ENCODE peak calls at places on chromosomes 1 and 21, in ten cellular contexts. N, U, J, A, G, B, L, W, P and X are unnamed samples.

GRCh38 chr1:220013497-220013896 is 32.8 kb downstream of the EPRS1 start:
- DNase-seq in N (no peak), U (peak), J (peak), A (no peak), G (no peak), B (no peak), L (no peak), W (no peak), P (peak), X (no peak)

GRCh38 chr1:240802271-240802670 is 190.3 kb upstream of the GREM2 start:
- DNase-seq in N (no peak), U (no peak), J (no peak), A (no peak), G (no peak), B (no peak), L (no peak), W (no peak), P (no peak), X (no peak)

GRCh38 chr1:37360011-37360410 is 114.4 kb upstream of the ZC3H12A start:
- DNase-seq in N (no peak), U (no peak), J (no peak), A (no peak), G (no peak), B (no peak), L (no peak), W (no peak), P (no peak), X (no peak)

GRCh38 chr1:203045821-203046594 is 19.7 kb downstream of the PPFIA4 start:
- DNase-seq in N (no peak), U (no peak), J (peak), A (no peak), G (no peak), B (peak), L (no peak), W (no peak), P (no peak), X (no peak)

GRCh38 chr1:208177656-208178055 is 66.5 kb downstream of the PLXNA2 start:
- DNase-seq in N (no peak), U (no peak), J (no peak), A (no peak), G (no peak), B (no peak), L (no peak), W (no peak), P (no peak), X (no peak)

GRCh38 chr21:34684174-34684876 is 15.5 kb downstream of the CLIC6 start:
- DNase-seq in N (no peak), U (no peak), J (no peak), A (no peak), G (no peak), B (no peak), L (no peak), W (no peak), P (no peak), X (no peak)

GRCh38 chr1:216075339-216075738 is 347.9 kb downstream of the USH2A start:
- DNase-seq in N (no peak), U (peak), J (peak), A (no peak), G (no peak), B (no peak), L (no peak), W (no peak), P (peak), X (no peak)

GRCh38 chr1:207885129-207886032 is 25.5 kb downstream of the CD34 start:
- DNase-seq in N (no peak), U (peak), J (peak), A (peak), G (peak), B (peak), L (peak), W (peak), P (peak), X (peak)

GRCh38 chr1:53559391-53559815 is 100.2 kb downstream of the DMRTB1 start:
- DNase-seq in N (no peak), U (no peak), J (no peak), A (no peak), G (no peak), B (peak), L (peak), W (no peak), P (no peak), X (no peak)

GRCh38 chr1:221011145-221011544 is 131.9 kb downstream of the HLX start:
- DNase-seq in N (no peak), U (no peak), J (no peak), A (no peak), G (no peak), B (no peak), L (no peak), W (no peak), P (no peak), X (no peak)

GRCh38 chr1:230283678-230284077 is 142.5 kb downstream of the PGBD5 start:
- DNase-seq in N (no peak), U (no peak), J (no peak), A (no peak), G (no peak), B (no peak), L (no peak), W (no peak), P (no peak), X (no peak)

GRCh38 chr1:25201006-25201405 is 31.3 kb downstream of the SYF2 start:
- DNase-seq in N (no peak), U (no peak), J (no peak), A (no peak), G (no peak), B (no peak), L (no peak), W (no peak), P (no peak), X (no peak)

GRCh38 chr1:218527737-218528136 is 182.6 kb downstream of the TGFB2 start:
- DNase-seq in N (no peak), U (no peak), J (peak), A (peak), G (no peak), B (no peak), L (no peak), W (peak), P (peak), X (no peak)

GRCh38 chr1:56854521-56855099 is at the start of gene C8A:
- DNase-seq in N (no peak), U (no peak), J (no peak), A (no peak), G (no peak), B (no peak), L (no peak), W (no peak), P (no peak), X (no peak)

GRCh38 chr1:156592158-156592909 is 758 bp downstream of the NAXE start:
- DNase-seq in N (no peak), U (no peak), J (no peak), A (no peak), G (no peak), B (no peak), L (no peak), W (no peak), P (no peak), X (no peak)

GRCh38 chr1:243959998-243960397 is 91.1 kb upstream of the ZBTB18 start:
- DNase-seq in N (no peak), U (no peak), J (no peak), A (no peak), G (no peak), B (no peak), L (no peak), W (no peak), P (no peak), X (no peak)

GRCh38 chr1:52346653-52347052 is 19.4 kb downstream of the CC2D1B start:
- DNase-seq in N (no peak), U (no peak), J (no peak), A (no peak), G (no peak), B (no peak), L (no peak), W (no peak), P (no peak), X (no peak)

GRCh38 chr1:94971491-94971924 is 44.6 kb upstream of the CNN3 start:
- DNase-seq in N (no peak), U (peak), J (peak), A (peak), G (no peak), B (no peak), L (no peak), W (no peak), P (peak), X (no peak)

DNA sequence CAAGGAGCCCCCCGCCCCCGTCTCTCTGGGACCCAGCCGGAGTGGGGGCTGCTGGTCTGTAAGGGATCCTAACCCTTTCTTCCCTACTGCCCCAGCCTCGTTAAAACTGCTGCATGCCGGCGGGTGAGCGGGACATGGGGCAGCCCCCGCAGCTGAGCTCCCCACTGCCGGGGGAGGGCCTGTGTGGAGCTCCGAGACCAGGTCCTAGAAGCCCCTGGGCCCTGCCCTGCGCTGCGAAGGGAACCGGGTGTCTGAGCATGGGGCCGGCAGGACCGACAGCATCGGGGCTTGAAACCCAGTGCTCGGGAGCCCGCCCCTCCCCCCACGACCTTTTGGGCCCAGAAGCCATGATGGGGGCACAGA is 9.2 kb upstream of the COL6A1 start:
- DNase-seq in N (no peak), U (no peak), J (no peak), A (no peak), G (no peak), B (peak), L (peak), W (no peak), P (peak), X (peak)
- H3K4me3 ChIP-seq in N (no peak), U (peak), J (no peak), A (no peak), G (no peak), B (peak), L (peak), W (no peak), P (peak), X (peak)

DNA sequence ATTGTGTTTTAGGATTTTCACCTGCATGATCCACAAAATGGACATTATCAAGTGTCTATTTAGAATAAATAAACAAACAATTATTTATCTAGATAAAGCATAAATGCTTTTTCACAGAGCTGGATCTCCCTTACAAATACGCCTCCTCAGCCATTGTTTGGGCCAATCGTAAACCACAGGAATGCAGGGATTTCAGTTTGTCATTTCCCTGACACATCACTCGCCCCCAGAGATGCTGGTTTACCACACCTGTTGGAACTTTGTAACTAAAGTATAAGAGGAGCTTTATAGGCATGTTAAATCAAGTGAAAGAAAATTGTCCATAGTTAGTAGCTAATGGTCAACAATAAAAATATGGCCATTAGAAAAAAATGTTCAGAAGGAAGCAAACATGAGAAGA is 40.3 kb downstream of the GPR88 start:
- DNase-seq in N (no peak), U (peak), J (no peak), A (no peak), G (no peak), B (no peak), L (no peak), W (no peak), P (no peak), X (no peak)
- H3K4me3 ChIP-seq in N (no peak), U (no peak), J (no peak), A (no peak), G (no peak), B (no peak), L (no peak), W (no peak), P (no peak), X (no peak)

DNA sequence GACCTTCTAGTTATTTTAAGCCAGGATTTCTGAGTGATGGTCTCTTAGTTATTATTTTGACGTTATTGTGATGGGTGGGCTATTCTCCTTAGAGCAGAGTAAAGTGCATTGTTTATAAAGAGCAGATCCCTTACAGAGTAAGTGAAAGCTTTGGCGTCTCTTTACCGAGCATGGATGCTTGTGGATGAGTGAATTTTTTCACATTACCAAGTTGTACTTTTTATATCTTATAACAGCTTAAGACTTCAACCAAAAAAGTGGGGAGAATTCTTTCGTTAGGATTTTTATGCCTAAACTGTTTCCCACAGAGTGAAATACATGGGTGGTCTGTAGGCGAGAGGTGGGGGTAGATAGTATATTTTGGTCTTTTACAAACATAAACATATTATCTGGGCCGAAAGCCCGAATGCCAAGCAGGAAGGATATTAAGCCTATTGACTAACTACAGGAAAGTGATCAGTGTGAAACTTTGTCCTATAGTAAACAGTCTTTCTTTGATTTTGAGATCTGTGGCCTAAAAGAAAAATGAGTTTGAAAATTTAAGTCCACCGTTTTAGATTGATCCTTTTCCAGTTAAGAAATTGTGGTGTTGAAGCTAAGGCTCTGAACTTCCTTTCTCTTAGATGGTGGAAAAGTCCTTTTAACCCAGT is 279.0 kb upstream of the C1orf105 start:
- DNase-seq in N (no peak), U (no peak), J (no peak), A (no peak), G (no peak), B (no peak), L (no peak), W (no peak), P (peak), X (no peak)
- H3K4me3 ChIP-seq in N (no peak), U (peak), J (peak), A (no peak), G (no peak), B (peak), L (peak), W (no peak), P (peak), X (peak)

DNA sequence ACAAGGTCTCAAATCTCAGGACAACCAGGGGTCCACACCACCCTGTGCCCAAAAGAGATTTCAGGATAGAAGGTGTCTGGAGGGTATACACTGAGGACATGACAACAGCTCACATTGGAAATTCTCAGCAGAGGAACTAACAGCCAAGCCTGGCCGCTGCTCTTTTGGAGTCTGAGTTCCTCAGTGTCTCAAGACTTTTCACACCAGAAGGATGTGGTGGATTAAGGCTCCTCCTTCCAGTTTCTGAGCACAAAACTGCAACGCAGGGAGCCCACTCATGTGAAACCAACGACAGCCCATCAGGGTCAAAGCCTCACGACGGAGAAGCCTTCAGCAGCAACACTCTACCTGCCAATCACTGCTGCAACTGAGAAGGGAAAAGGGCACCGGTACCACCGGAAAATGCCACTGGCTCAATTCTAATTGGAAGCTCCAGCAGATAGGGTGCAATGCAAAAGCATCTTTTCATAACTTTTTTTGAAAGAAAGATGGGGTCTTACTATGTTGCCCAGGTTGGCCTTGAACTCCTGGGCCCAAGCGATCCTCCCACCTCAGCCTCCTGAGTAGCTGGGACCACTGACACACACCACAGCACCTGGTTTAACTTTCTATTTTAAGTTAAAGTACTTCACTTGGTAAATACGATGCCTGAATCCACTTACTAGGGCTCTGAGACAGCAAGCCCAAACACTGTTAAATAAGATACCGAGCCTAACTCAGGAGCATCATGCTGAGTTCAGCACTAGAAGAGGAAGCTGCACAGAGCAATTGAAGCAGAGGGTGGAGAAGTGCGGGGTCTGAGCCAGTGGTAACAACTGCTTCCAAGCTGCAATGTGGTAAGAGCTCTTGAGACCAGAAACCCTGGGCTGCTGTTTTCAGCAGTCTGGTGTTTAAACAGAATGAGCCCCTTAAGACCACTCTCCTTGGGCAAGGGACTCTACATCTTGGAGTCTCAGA is 7.8 kb downstream of the CAPZB start:
- DNase-seq in N (no peak), U (no peak), J (no peak), A (no peak), G (no peak), B (no peak), L (peak), W (no peak), P (peak), X (peak)
- H3K4me3 ChIP-seq in N (no peak), U (no peak), J (no peak), A (no peak), G (no peak), B (no peak), L (no peak), W (no peak), P (no peak), X (no peak)

DNA sequence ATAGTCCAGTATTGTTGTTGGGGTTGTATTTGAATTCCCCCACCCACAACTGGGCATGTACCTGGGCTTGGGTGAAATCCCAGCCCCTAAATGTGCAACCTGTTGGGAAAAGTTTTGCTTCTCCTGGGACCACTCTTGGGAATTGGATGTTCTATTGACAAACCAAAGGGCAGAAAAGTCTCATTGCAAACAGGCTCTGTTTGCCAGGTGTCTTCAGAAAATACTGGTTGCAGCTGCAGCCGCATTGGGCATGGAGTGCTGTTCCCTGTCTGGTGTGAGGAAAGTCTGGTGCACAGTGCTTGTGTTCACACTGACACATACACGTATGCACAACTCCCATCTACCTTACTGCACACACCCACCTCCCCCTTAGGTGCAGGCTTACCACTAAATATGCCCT is 12.1 kb downstream of the PTPRU start:
- DNase-seq in N (no peak), U (no peak), J (no peak), A (no peak), G (no peak), B (no peak), L (no peak), W (no peak), P (no peak), X (no peak)
- H3K4me3 ChIP-seq in N (no peak), U (no peak), J (no peak), A (no peak), G (no peak), B (no peak), L (no peak), W (no peak), P (no peak), X (no peak)

DNA sequence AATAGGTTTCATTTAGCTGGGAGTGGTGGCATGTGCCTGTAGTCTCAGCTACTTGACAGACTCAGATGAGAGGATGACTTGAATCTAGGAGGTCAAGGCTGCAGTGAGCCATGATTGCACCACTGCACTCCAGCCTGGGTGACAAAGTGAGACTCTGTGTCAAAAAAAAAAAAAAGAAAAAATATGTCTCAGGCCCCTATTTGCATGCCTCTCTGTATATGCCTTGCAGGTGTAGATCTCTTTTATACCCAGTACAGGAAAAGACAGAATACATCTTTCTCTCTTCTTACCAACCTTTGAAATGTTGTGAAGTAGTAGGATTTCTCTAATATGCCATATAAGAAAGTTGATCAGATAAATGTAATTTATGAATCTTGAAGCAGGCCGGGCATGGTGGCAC is 6.4 kb downstream of the CNR2 start:
- DNase-seq in N (no peak), U (no peak), J (no peak), A (no peak), G (no peak), B (no peak), L (no peak), W (no peak), P (no peak), X (no peak)
- H3K4me3 ChIP-seq in N (no peak), U (no peak), J (no peak), A (no peak), G (no peak), B (no peak), L (no peak), W (no peak), P (no peak), X (no peak)

GRCh38 chr21:25791321-25791720 is 56.5 kb downstream of the GABPA start:
- DNase-seq in N (no peak), U (no peak), J (no peak), A (no peak), G (no peak), B (no peak), L (no peak), W (no peak), P (peak), X (no peak)

GRCh38 chr21:25788677-25789076 is 53.9 kb downstream of the GABPA start:
- DNase-seq in N (no peak), U (no peak), J (no peak), A (no peak), G (no peak), B (no peak), L (no peak), W (no peak), P (no peak), X (no peak)

DNA sequence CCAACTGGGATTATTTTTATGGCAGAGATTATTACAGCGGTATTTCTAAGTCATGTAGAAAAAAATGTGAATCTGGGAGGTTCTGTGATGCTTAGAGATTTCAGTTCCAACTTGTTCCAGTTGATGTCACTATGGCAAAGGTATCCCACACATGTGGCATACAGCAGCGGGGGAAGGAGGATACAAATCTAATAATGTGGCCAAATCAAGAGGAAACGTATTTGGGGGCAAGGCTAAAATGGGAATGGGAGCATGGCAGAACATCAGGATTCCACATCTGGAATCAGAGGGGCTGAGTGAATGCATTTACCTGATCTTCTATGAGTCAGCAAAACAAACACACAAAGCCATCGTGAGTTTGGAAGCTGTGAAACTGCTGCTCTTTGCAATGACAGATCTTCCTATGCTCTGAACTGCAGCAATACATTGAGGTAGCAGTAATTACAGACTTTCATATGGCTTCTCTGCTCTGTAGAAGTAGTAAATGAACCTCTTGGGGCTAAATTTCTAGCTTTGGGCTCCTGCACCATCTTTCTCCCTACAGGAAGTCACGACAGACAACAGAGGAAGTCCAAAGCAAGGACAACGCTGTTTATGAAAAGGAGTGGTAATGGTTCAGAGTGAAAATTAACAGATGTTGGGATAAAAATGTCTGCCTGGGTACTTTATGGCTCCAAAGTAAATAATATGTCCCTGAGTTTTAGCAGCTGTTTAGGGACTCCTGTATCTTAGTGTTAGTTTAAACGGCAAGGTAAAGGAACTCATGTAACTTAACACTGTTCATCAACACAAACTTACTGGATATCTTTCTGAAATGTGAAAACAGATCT is 55.6 kb downstream of the GABPA start:
- DNase-seq in N (peak), U (peak), J (peak), A (peak), G (peak), B (no peak), L (no peak), W (peak), P (peak), X (no peak)
- H3K4me3 ChIP-seq in N (no peak), U (peak), J (peak), A (no peak), G (no peak), B (peak), L (peak), W (peak), P (peak), X (peak)